ENCODE peak calls at places on chromosomes 3 and 15, in ten cellular contexts. One of them, this sample, is unnamed.

GRCh38 chr3:31197941-31198340 is 303.5 kb upstream of the GADL1 start:
- DNase-seq in sigmoid colon: no peak
- DNase-seq in lung: no peak
- DNase-seq in epithelial cell of esophagus: peak; percentile 23
- DNase-seq in ascending aorta: no peak
- DNase-seq in fibroblast of the aortic adventitia: peak; percentile 72
- DNase-seq in fibroblast of pulmonary artery: no peak
- DNase-seq in foreskin fibroblast: peak; percentile 23
- DNase-seq in tibial nerve: no peak
- DNase-seq in mucosa of descending colon: peak; percentile 66
- DNase-seq in this sample: no peak

GRCh38 chr15:64305261-64305660 is 50.7 kb downstream of the CSNK1G1 start:
- DNase-seq in fibroblast of the aortic adventitia: no peak
- DNase-seq in lung: no peak
- DNase-seq in foreskin fibroblast: peak; percentile 30
- DNase-seq in tibial nerve: no peak
- DNase-seq in ascending aorta: no peak
- DNase-seq in epithelial cell of esophagus: peak; percentile 43
- DNase-seq in mucosa of descending colon: no peak
- DNase-seq in fibroblast of pulmonary artery: peak; percentile 18
- DNase-seq in sigmoid colon: no peak
- DNase-seq in this sample: no peak

GRCh38 chr15:72907733-72908132 is 124.2 kb upstream of the ADPGK start:
- DNase-seq in ascending aorta: no peak
- DNase-seq in mucosa of descending colon: no peak
- DNase-seq in sigmoid colon: no peak
- DNase-seq in tibial nerve: no peak
- DNase-seq in fibroblast of the aortic adventitia: peak; percentile 26
- DNase-seq in foreskin fibroblast: no peak
- DNase-seq in fibroblast of pulmonary artery: peak; percentile 27
- DNase-seq in epithelial cell of esophagus: no peak
- DNase-seq in lung: no peak
- DNase-seq in this sample: no peak

GRCh38 chr3:150925751-150926201 is 20.5 kb upstream of the MINDY4B start:
- DNase-seq in epithelial cell of esophagus: peak; percentile 67
- DNase-seq in lung: peak; percentile 38
- DNase-seq in mucosa of descending colon: peak; percentile 68
- DNase-seq in sigmoid colon: no peak
- DNase-seq in fibroblast of pulmonary artery: peak; percentile 20
- DNase-seq in tibial nerve: no peak
- DNase-seq in fibroblast of the aortic adventitia: no peak
- DNase-seq in ascending aorta: no peak
- DNase-seq in foreskin fibroblast: peak; percentile 55
- DNase-seq in this sample: peak; percentile 2

GRCh38 chr3:108661699-108662098 is 72.2 kb downstream of the DZIP3 start:
- DNase-seq in fibroblast of pulmonary artery: no peak
- DNase-seq in fibroblast of the aortic adventitia: no peak
- DNase-seq in foreskin fibroblast: peak; percentile 14
- DNase-seq in ascending aorta: no peak
- DNase-seq in epithelial cell of esophagus: no peak
- DNase-seq in mucosa of descending colon: no peak
- DNase-seq in sigmoid colon: no peak
- DNase-seq in tibial nerve: no peak
- DNase-seq in lung: no peak
- DNase-seq in this sample: no peak

GRCh38 chr3:189813652-189814245 is 182.6 kb downstream of the TP63 start:
- DNase-seq in sigmoid colon: no peak
- DNase-seq in foreskin fibroblast: no peak
- DNase-seq in fibroblast of the aortic adventitia: no peak
- DNase-seq in lung: no peak
- DNase-seq in epithelial cell of esophagus: no peak
- DNase-seq in mucosa of descending colon: no peak
- DNase-seq in tibial nerve: no peak
- DNase-seq in ascending aorta: no peak
- DNase-seq in fibroblast of pulmonary artery: no peak
- DNase-seq in this sample: no peak

GRCh38 chr3:150763841-150764483 is 993 bp upstream of the SIAH2 start:
- DNase-seq in mucosa of descending colon: peak; percentile 83
- DNase-seq in epithelial cell of esophagus: peak; percentile 54
- DNase-seq in foreskin fibroblast: peak; percentile 90
- DNase-seq in fibroblast of pulmonary artery: peak; percentile 63
- DNase-seq in ascending aorta: no peak
- DNase-seq in sigmoid colon: peak; percentile 87
- DNase-seq in tibial nerve: peak; percentile 31
- DNase-seq in lung: peak; percentile 69
- DNase-seq in fibroblast of the aortic adventitia: peak; percentile 60
- DNase-seq in this sample: no peak

GRCh38 chr15:71048913-71049675 is 66.2 kb upstream of the THSD4 start:
- DNase-seq in sigmoid colon: no peak
- DNase-seq in mucosa of descending colon: no peak
- DNase-seq in foreskin fibroblast: peak; percentile 91
- DNase-seq in tibial nerve: no peak
- DNase-seq in epithelial cell of esophagus: peak; percentile 80
- DNase-seq in ascending aorta: no peak
- DNase-seq in fibroblast of pulmonary artery: peak; percentile 97
- DNase-seq in lung: no peak
- DNase-seq in fibroblast of the aortic adventitia: peak; percentile 99
- DNase-seq in this sample: no peak

GRCh38 chr3:110430146-110430545 is 641.5 kb upstream of the NECTIN3 start:
- DNase-seq in sigmoid colon: no peak
- DNase-seq in fibroblast of the aortic adventitia: no peak
- DNase-seq in epithelial cell of esophagus: no peak
- DNase-seq in fibroblast of pulmonary artery: no peak
- DNase-seq in ascending aorta: no peak
- DNase-seq in mucosa of descending colon: no peak
- DNase-seq in foreskin fibroblast: no peak
- DNase-seq in lung: no peak
- DNase-seq in tibial nerve: no peak
- DNase-seq in this sample: no peak

GRCh38 chr3:125461896-125462295 is 58.1 kb downstream of the SNX4 start:
- DNase-seq in tibial nerve: no peak
- DNase-seq in ascending aorta: no peak
- DNase-seq in sigmoid colon: no peak
- DNase-seq in fibroblast of the aortic adventitia: peak; percentile 5
- DNase-seq in lung: no peak
- DNase-seq in epithelial cell of esophagus: peak; percentile 60
- DNase-seq in fibroblast of pulmonary artery: no peak
- DNase-seq in mucosa of descending colon: no peak
- DNase-seq in foreskin fibroblast: no peak
- DNase-seq in this sample: no peak

GRCh38 chr3:105944281-105944680 is 75.5 kb upstream of the CBLB start:
- DNase-seq in fibroblast of pulmonary artery: peak; percentile 19
- DNase-seq in ascending aorta: no peak
- DNase-seq in lung: no peak
- DNase-seq in epithelial cell of esophagus: peak; percentile 52
- DNase-seq in tibial nerve: no peak
- DNase-seq in sigmoid colon: no peak
- DNase-seq in foreskin fibroblast: peak; percentile 77
- DNase-seq in fibroblast of the aortic adventitia: peak; percentile 60
- DNase-seq in mucosa of descending colon: no peak
- DNase-seq in this sample: no peak

GRCh38 chr3:127411083-127411727 is 123.4 kb upstream of the PRR20G start:
- DNase-seq in fibroblast of pulmonary artery: no peak
- DNase-seq in mucosa of descending colon: no peak
- DNase-seq in tibial nerve: no peak
- DNase-seq in epithelial cell of esophagus: no peak
- DNase-seq in fibroblast of the aortic adventitia: no peak
- DNase-seq in lung: peak; percentile 26
- DNase-seq in sigmoid colon: peak; percentile 29
- DNase-seq in foreskin fibroblast: no peak
- DNase-seq in ascending aorta: no peak
- DNase-seq in this sample: no peak

GRCh38 chr3:128726691-128727031 is 678 bp downstream of the RAB7A start:
- DNase-seq in lung: peak; percentile 48
- DNase-seq in tibial nerve: peak; percentile 48
- DNase-seq in sigmoid colon: peak; percentile 81
- DNase-seq in fibroblast of pulmonary artery: peak; percentile 58
- DNase-seq in mucosa of descending colon: peak; percentile 78
- DNase-seq in ascending aorta: peak; percentile 50
- DNase-seq in foreskin fibroblast: peak; percentile 90
- DNase-seq in epithelial cell of esophagus: peak; percentile 94
- DNase-seq in fibroblast of the aortic adventitia: peak; percentile 67
- DNase-seq in this sample: no peak

GRCh38 chr3:53773330-53773583 is 73.0 kb downstream of the CHDH start:
- DNase-seq in fibroblast of pulmonary artery: no peak
- DNase-seq in mucosa of descending colon: no peak
- DNase-seq in foreskin fibroblast: no peak
- DNase-seq in tibial nerve: no peak
- DNase-seq in lung: no peak
- DNase-seq in sigmoid colon: no peak
- DNase-seq in ascending aorta: no peak
- DNase-seq in fibroblast of the aortic adventitia: no peak
- DNase-seq in epithelial cell of esophagus: no peak
- DNase-seq in this sample: no peak

GRCh38 chr3:170064108-170064507 is 26.3 kb downstream of the GPR160 start:
- DNase-seq in mucosa of descending colon: no peak
- DNase-seq in sigmoid colon: no peak
- DNase-seq in fibroblast of pulmonary artery: no peak
- DNase-seq in ascending aorta: no peak
- DNase-seq in epithelial cell of esophagus: no peak
- DNase-seq in lung: no peak
- DNase-seq in foreskin fibroblast: no peak
- DNase-seq in fibroblast of the aortic adventitia: no peak
- DNase-seq in tibial nerve: no peak
- DNase-seq in this sample: no peak

DNA sequence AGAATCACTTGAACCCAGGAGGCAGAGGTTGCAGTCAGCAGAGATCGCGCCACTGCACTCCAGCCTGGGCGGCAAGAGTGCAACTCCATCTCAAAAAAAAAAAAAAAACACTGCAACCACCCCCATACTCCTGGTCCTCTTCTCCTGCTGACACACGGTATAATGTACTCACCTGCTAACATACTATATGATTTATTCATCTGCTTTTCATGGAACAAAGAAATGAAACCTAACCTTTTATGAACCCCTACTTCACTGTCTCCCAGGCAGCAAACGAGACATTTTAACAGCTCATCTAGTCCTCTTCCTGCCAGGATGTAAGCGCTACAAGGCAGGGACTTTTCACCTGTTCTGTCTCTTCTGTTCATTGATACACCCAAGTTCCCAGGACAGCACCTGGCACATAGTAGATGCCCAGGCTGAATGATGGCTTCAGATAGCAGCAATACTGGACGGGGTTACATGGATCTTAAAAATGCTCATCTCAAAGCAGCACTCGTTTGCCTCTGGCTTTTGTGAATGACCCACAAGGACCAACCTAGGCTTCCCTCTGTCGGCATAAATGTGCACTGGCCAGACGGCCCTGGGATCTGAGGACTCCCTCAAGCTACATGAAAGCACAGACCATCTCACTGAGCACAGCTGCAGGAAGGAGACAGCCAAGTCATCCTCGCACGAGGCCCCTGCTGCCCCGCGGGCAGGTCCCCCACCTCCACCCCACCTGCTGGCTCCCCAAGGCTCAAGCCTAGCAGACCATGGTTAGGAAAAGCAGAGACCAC is 20.3 kb downstream of the XXYLT1 start:
- DNase-seq in fibroblast of pulmonary artery: peak; percentile 49
- DNase-seq in epithelial cell of esophagus: no peak
- DNase-seq in fibroblast of the aortic adventitia: peak; percentile 59
- DNase-seq in ascending aorta: no peak
- DNase-seq in foreskin fibroblast: peak; percentile 81
- DNase-seq in lung: peak; percentile 28
- DNase-seq in mucosa of descending colon: no peak
- DNase-seq in tibial nerve: no peak
- DNase-seq in sigmoid colon: peak; percentile 83
- DNase-seq in this sample: no peak
- TF ChIP-seq CTCF in fibroblast of pulmonary artery: peak; percentile 34
- TF ChIP-seq CTCF in epithelial cell of esophagus: no peak
- TF ChIP-seq CTCF in fibroblast of the aortic adventitia: peak; percentile 60
- TF ChIP-seq CTCF in ascending aorta: no peak
- TF ChIP-seq CTCF in foreskin fibroblast: peak; percentile 47
- TF ChIP-seq CTCF in lung: no peak
- TF ChIP-seq CTCF in mucosa of descending colon: no peak
- TF ChIP-seq CTCF in tibial nerve: no peak
- TF ChIP-seq CTCF in sigmoid colon: peak; percentile 70
- TF ChIP-seq CTCF in this sample: no peak

DNA sequence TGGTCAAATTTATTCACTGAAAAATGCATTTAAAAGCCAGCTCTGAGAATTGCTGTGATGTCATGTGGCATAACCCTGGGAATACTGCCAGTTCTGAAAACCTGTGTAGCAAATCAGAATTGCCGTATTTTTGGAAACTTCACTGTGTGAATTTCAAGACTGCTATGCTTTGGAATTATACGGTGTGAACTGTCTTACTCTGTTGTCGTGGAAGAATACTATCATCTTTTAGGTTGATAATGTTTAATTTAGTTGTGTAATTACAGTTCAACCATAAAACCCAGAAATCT is 268.7 kb downstream of the PTPRG start:
- DNase-seq in mucosa of descending colon: no peak
- DNase-seq in sigmoid colon: no peak
- DNase-seq in foreskin fibroblast: no peak
- DNase-seq in tibial nerve: no peak
- DNase-seq in fibroblast of pulmonary artery: peak; percentile 68
- DNase-seq in epithelial cell of esophagus: no peak
- DNase-seq in ascending aorta: no peak
- DNase-seq in fibroblast of the aortic adventitia: peak; percentile 61
- DNase-seq in lung: no peak
- DNase-seq in this sample: no peak
- H3K4me3 ChIP-seq in mucosa of descending colon: no peak overlapping the region
- H3K4me3 ChIP-seq in sigmoid colon: no peak overlapping the region
- H3K4me3 ChIP-seq in foreskin fibroblast: no peak overlapping the region
- H3K4me3 ChIP-seq in tibial nerve: no peak overlapping the region
- H3K4me3 ChIP-seq in fibroblast of pulmonary artery: no peak overlapping the region
- H3K4me3 ChIP-seq in epithelial cell of esophagus: no peak overlapping the region
- H3K4me3 ChIP-seq in ascending aorta: no peak overlapping the region
- H3K4me3 ChIP-seq in fibroblast of the aortic adventitia: no peak overlapping the region
- H3K4me3 ChIP-seq in lung: no peak overlapping the region
- H3K4me3 ChIP-seq in this sample: no peak overlapping the region

GRCh38 chr15:56616551-56616950 is 116.8 kb downstream of the ZNF280D start:
- DNase-seq in mucosa of descending colon: no peak
- DNase-seq in fibroblast of pulmonary artery: no peak
- DNase-seq in foreskin fibroblast: no peak
- DNase-seq in lung: no peak
- DNase-seq in tibial nerve: no peak
- DNase-seq in epithelial cell of esophagus: no peak
- DNase-seq in sigmoid colon: no peak
- DNase-seq in fibroblast of the aortic adventitia: no peak
- DNase-seq in ascending aorta: no peak
- DNase-seq in this sample: peak; percentile 33
- TF ChIP-seq CTCF in mucosa of descending colon: no peak
- TF ChIP-seq CTCF in fibroblast of pulmonary artery: no peak
- TF ChIP-seq CTCF in foreskin fibroblast: no peak
- TF ChIP-seq CTCF in lung: no peak
- TF ChIP-seq CTCF in tibial nerve: no peak
- TF ChIP-seq CTCF in epithelial cell of esophagus: no peak
- TF ChIP-seq CTCF in sigmoid colon: no peak
- TF ChIP-seq CTCF in fibroblast of the aortic adventitia: no peak
- TF ChIP-seq CTCF in ascending aorta: no peak
- TF ChIP-seq CTCF in this sample: peak; percentile 8

DNA sequence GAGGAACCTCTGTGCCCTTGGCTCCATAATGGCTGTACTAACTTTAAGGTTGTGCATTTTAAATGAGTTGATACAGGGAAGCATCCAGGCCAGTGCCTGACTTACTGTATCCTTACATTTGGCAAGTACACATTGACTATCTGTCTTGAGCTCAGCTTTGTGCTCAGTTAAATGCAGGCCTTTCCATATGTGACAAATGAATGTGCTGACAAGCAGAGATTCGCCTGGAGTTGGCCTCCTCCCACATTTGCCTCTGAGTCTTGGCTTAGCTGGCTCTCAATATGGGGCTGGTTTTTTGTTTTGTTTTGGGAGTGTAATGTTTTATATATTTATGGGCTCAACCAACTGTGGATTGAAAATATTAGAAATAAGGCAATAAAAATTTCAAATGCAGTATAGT is 29.7 kb downstream of the TRIM71 start:
- DNase-seq in lung: no peak
- DNase-seq in fibroblast of pulmonary artery: no peak
- DNase-seq in epithelial cell of esophagus: no peak
- DNase-seq in fibroblast of the aortic adventitia: no peak
- DNase-seq in foreskin fibroblast: no peak
- DNase-seq in ascending aorta: no peak
- DNase-seq in tibial nerve: no peak
- DNase-seq in mucosa of descending colon: no peak
- DNase-seq in sigmoid colon: no peak
- DNase-seq in this sample: no peak
- H3K4me3 ChIP-seq in lung: no peak overlapping the region
- H3K4me3 ChIP-seq in fibroblast of pulmonary artery: no peak overlapping the region
- H3K4me3 ChIP-seq in epithelial cell of esophagus: no peak overlapping the region
- H3K4me3 ChIP-seq in fibroblast of the aortic adventitia: no peak overlapping the region
- H3K4me3 ChIP-seq in foreskin fibroblast: no peak overlapping the region
- H3K4me3 ChIP-seq in ascending aorta: no peak overlapping the region
- H3K4me3 ChIP-seq in tibial nerve: no peak overlapping the region
- H3K4me3 ChIP-seq in mucosa of descending colon: no peak overlapping the region
- H3K4me3 ChIP-seq in sigmoid colon: no peak overlapping the region
- H3K4me3 ChIP-seq in this sample: no peak overlapping the region